ENCODE peak calls at places on chromosomes 4 and X, in five cellular contexts. One of them, this sample, is unnamed.

GRCh38 chr4:150242820-150243458 is 164.7 kb downstream of the DCLK2 start:
- DNase-seq in GM04504: no peak
- DNase-seq in choroid plexus epithelial cell: peak
- DNase-seq in HFF-Myc: no peak
- DNase-seq in mucosa of descending colon: peak
- DNase-seq in this sample: no peak

GRCh38 chrX:64580605-64581004 is 185.4 kb upstream of the MTMR8 start:
- DNase-seq in GM04504: no peak
- DNase-seq in choroid plexus epithelial cell: no peak
- DNase-seq in HFF-Myc: no peak
- DNase-seq in mucosa of descending colon: no peak
- DNase-seq in this sample: no peak

GRCh38 chrX:7270018-7270417 is 122.1 kb upstream of the PUDP start:
- DNase-seq in GM04504: peak
- DNase-seq in choroid plexus epithelial cell: no peak
- DNase-seq in HFF-Myc: no peak
- DNase-seq in mucosa of descending colon: no peak
- DNase-seq in this sample: peak

GRCh38 chr4:8594097-8595038 is 1.8 kb downstream of the CPZ start:
- DNase-seq in GM04504: peak
- DNase-seq in choroid plexus epithelial cell: peak
- DNase-seq in HFF-Myc: peak
- DNase-seq in mucosa of descending colon: peak
- DNase-seq in this sample: peak

GRCh38 chr4:152352215-152352614 is 183.7 kb downstream of the FBXW7 start:
- DNase-seq in GM04504: no peak
- DNase-seq in choroid plexus epithelial cell: peak
- DNase-seq in HFF-Myc: no peak
- DNase-seq in mucosa of descending colon: no peak
- DNase-seq in this sample: no peak

GRCh38 chr4:38664704-38665401 is 854 bp downstream of the KLF3 start:
- DNase-seq in GM04504: no peak
- DNase-seq in choroid plexus epithelial cell: peak
- DNase-seq in HFF-Myc: no peak
- DNase-seq in mucosa of descending colon: peak
- DNase-seq in this sample: no peak

GRCh38 chrX:115894087-115894486 is 276.5 kb upstream of the AGTR2 start:
- DNase-seq in GM04504: peak
- DNase-seq in choroid plexus epithelial cell: peak
- DNase-seq in HFF-Myc: no peak
- DNase-seq in mucosa of descending colon: peak
- DNase-seq in this sample: peak

GRCh38 chr4:58144721-58145120 is 1034.5 kb upstream of the IGFBP7 start:
- DNase-seq in GM04504: no peak
- DNase-seq in choroid plexus epithelial cell: no peak
- DNase-seq in HFF-Myc: no peak
- DNase-seq in mucosa of descending colon: no peak
- DNase-seq in this sample: no peak

GRCh38 chrX:133633162-133633561 is 217.9 kb upstream of the GPC4 start:
- DNase-seq in GM04504: no peak
- DNase-seq in choroid plexus epithelial cell: no peak
- DNase-seq in HFF-Myc: no peak
- DNase-seq in mucosa of descending colon: no peak
- DNase-seq in this sample: no peak

GRCh38 chrX:103376979-103377324 is 614 bp downstream of the BEX3 start:
- DNase-seq in GM04504: no peak
- DNase-seq in choroid plexus epithelial cell: peak
- DNase-seq in HFF-Myc: no peak
- DNase-seq in mucosa of descending colon: peak
- DNase-seq in this sample: no peak

GRCh38 chr4:89356086-89356485 is 48.5 kb upstream of the GPRIN3 start:
- DNase-seq in GM04504: no peak
- DNase-seq in choroid plexus epithelial cell: no peak
- DNase-seq in HFF-Myc: peak
- DNase-seq in mucosa of descending colon: peak
- DNase-seq in this sample: no peak

GRCh38 chr4:88674989-88675388 is 22.6 kb downstream of the NAP1L5 start:
- DNase-seq in GM04504: no peak
- DNase-seq in choroid plexus epithelial cell: peak
- DNase-seq in HFF-Myc: peak
- DNase-seq in mucosa of descending colon: no peak
- DNase-seq in this sample: no peak

GRCh38 chrX:132948648-132949260 is 9.7 kb downstream of the HS6ST2 start:
- DNase-seq in GM04504: no peak
- DNase-seq in choroid plexus epithelial cell: no peak
- DNase-seq in HFF-Myc: no peak
- DNase-seq in mucosa of descending colon: peak
- DNase-seq in this sample: no peak

GRCh38 chr4:145719752-145720624 is 40.0 kb downstream of the C4orf51 start:
- DNase-seq in GM04504: no peak
- DNase-seq in choroid plexus epithelial cell: no peak
- DNase-seq in HFF-Myc: no peak
- DNase-seq in mucosa of descending colon: no peak
- DNase-seq in this sample: no peak

GRCh38 chr4:183139058-183139740 is 40.1 kb downstream of the WWC2 start:
- DNase-seq in GM04504: no peak
- DNase-seq in choroid plexus epithelial cell: no peak
- DNase-seq in HFF-Myc: no peak
- DNase-seq in mucosa of descending colon: no peak
- DNase-seq in this sample: no peak

GRCh38 chrX:47175588-47175980 is 18.0 kb upstream of the UBA1 start:
- DNase-seq in GM04504: no peak
- DNase-seq in choroid plexus epithelial cell: no peak
- DNase-seq in HFF-Myc: no peak
- DNase-seq in mucosa of descending colon: no peak
- DNase-seq in this sample: no peak

GRCh38 chr4:7766086-7766485 is 173.6 kb downstream of the AFAP1 start:
- DNase-seq in GM04504: no peak
- DNase-seq in choroid plexus epithelial cell: no peak
- DNase-seq in HFF-Myc: no peak
- DNase-seq in mucosa of descending colon: no peak
- DNase-seq in this sample: no peak

GRCh38 chrX:46965125-46965758 is 53.0 kb downstream of the JADE3 start:
- DNase-seq in GM04504: no peak
- DNase-seq in choroid plexus epithelial cell: peak
- DNase-seq in HFF-Myc: no peak
- DNase-seq in mucosa of descending colon: no peak
- DNase-seq in this sample: no peak

GRCh38 chr4:150886597-150886996 is 128.5 kb downstream of the LRBA start:
- DNase-seq in GM04504: peak
- DNase-seq in choroid plexus epithelial cell: peak
- DNase-seq in HFF-Myc: no peak
- DNase-seq in mucosa of descending colon: no peak
- DNase-seq in this sample: no peak

GRCh38 chrX:114584434-114584943 is 603 bp downstream of the HTR2C start:
- DNase-seq in GM04504: no peak
- DNase-seq in choroid plexus epithelial cell: no peak
- DNase-seq in HFF-Myc: no peak
- DNase-seq in mucosa of descending colon: no peak
- DNase-seq in this sample: no peak

GRCh38 chr4:188439641-188440311 is 300.5 kb downstream of the TRIML1 start:
- DNase-seq in GM04504: no peak
- DNase-seq in choroid plexus epithelial cell: no peak
- DNase-seq in HFF-Myc: no peak
- DNase-seq in mucosa of descending colon: no peak
- DNase-seq in this sample: no peak

GRCh38 chr4:1988327-1988724 is 20.4 kb downstream of the NELFA start:
- DNase-seq in GM04504: no peak
- DNase-seq in choroid plexus epithelial cell: no peak
- DNase-seq in HFF-Myc: no peak
- DNase-seq in mucosa of descending colon: no peak
- DNase-seq in this sample: no peak

This sample was measured in AG09309.